ENCODE peak calls at places on chromosomes 11 and 22, in five cellular contexts. One of them, this sample, is unnamed.

GRCh38 chr11:73246303-73246702 is 25.8 kb upstream of the P2RY6 start:
- DNase-seq in cardiac muscle cell: no peak
- DNase-seq in astrocyte of the spinal cord: no peak
- DNase-seq in stomach: no peak
- DNase-seq in B cell: no peak
- DNase-seq in this sample: no peak

GRCh38 chr22:32746715-32747114 is 54.8 kb upstream of the TIMP3 start:
- DNase-seq in stomach: no peak
- DNase-seq in astrocyte of the spinal cord: no peak
- DNase-seq in B cell: no peak
- DNase-seq in cardiac muscle cell: no peak
- DNase-seq in this sample: no peak

GRCh38 chr11:69818243-69819108 is 740 bp downstream of the FGF3 start:
- DNase-seq in astrocyte of the spinal cord: no peak
- DNase-seq in stomach: no peak
- DNase-seq in cardiac muscle cell: no peak
- DNase-seq in B cell: no peak
- DNase-seq in this sample: no peak

GRCh38 chr22:40071720-40072119 is 77.0 kb downstream of the FAM83F start:
- DNase-seq in astrocyte of the spinal cord: no peak
- DNase-seq in cardiac muscle cell: no peak
- DNase-seq in stomach: no peak
- DNase-seq in B cell: no peak
- DNase-seq in this sample: no peak

GRCh38 chr11:72585762-72586590 is 88.2 kb downstream of the PDE2A start:
- DNase-seq in B cell: peak; percentile 86
- DNase-seq in stomach: peak; percentile 80
- DNase-seq in astrocyte of the spinal cord: peak; percentile 55
- DNase-seq in cardiac muscle cell: peak; percentile 83
- DNase-seq in this sample: peak; percentile 91

GRCh38 chr11:74373382-74373781 is 24.9 kb downstream of the PGM2L1 start:
- DNase-seq in cardiac muscle cell: no peak
- DNase-seq in stomach: no peak
- DNase-seq in astrocyte of the spinal cord: peak; percentile 33
- DNase-seq in B cell: no peak
- DNase-seq in this sample: no peak

GRCh38 chr11:59292611-59293010 is 66.1 kb upstream of the OR5AN1 start:
- DNase-seq in B cell: no peak
- DNase-seq in cardiac muscle cell: no peak
- DNase-seq in stomach: no peak
- DNase-seq in astrocyte of the spinal cord: no peak
- DNase-seq in this sample: no peak

GRCh38 chr11:6655790-6656580 is at the start of gene DCHS1:
- DNase-seq in astrocyte of the spinal cord: no peak
- DNase-seq in B cell: no peak
- DNase-seq in cardiac muscle cell: peak; percentile 66
- DNase-seq in stomach: no peak
- DNase-seq in this sample: no peak

GRCh38 chr22:46250035-46250782 is at the start of gene CDPF1:
- DNase-seq in cardiac muscle cell: peak; percentile 91
- DNase-seq in B cell: peak; percentile 92
- DNase-seq in stomach: peak; percentile 94
- DNase-seq in astrocyte of the spinal cord: peak; percentile 77
- DNase-seq in this sample: peak; percentile 98

GRCh38 chr11:99199336-99199735 is 178.6 kb downstream of the CNTN5 start:
- DNase-seq in B cell: no peak
- DNase-seq in stomach: no peak
- DNase-seq in cardiac muscle cell: no peak
- DNase-seq in astrocyte of the spinal cord: peak; percentile 70
- DNase-seq in this sample: no peak

GRCh38 chr11:71062199-71062598 is 190.2 kb downstream of the SHANK2 start:
- DNase-seq in cardiac muscle cell: no peak
- DNase-seq in astrocyte of the spinal cord: no peak
- DNase-seq in stomach: no peak
- DNase-seq in B cell: no peak
- DNase-seq in this sample: no peak
- TF ChIP-seq CTCF in cardiac muscle cell: no peak
- TF ChIP-seq CTCF in astrocyte of the spinal cord: no peak
- TF ChIP-seq CTCF in stomach: no peak
- TF ChIP-seq CTCF in B cell: no peak
- TF ChIP-seq CTCF in this sample: no peak

DNA sequence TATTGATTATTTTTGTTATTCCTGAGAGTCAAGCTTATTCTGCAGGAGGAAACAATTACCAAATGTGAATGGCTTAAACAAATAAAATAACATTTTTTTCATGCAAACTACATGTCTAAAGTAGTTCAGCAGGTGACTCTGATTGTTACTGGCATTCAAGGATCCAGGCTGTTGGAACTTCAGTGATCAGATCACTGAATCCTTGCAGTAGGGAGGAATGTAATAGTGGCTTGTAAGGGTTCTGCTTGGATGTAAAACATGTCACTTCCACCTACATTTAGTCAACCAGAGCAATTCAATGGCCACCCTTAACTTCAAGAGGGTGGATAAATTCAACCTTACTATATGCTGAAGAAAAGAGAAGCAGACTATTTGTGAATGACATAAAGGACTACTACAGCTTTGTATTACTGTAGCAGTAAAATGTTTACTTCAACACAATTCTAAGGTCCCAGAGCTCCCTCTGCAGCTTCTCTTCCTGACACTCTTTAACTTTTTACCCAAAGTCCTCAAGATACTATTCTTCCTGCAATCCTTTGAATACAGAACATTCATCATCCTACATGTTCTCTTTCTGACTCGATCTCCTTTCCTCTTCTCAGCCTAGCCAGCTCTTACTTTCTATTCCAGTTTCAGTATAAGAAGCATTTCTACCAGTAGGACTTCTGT is 284.0 kb downstream of the LRRC4C start:
- DNase-seq in B cell: no peak
- DNase-seq in stomach: no peak
- DNase-seq in astrocyte of the spinal cord: no peak
- DNase-seq in cardiac muscle cell: no peak
- DNase-seq in this sample: no peak
- TF ChIP-seq CTCF in B cell: no peak
- TF ChIP-seq CTCF in stomach: no peak
- TF ChIP-seq CTCF in astrocyte of the spinal cord: no peak
- TF ChIP-seq CTCF in cardiac muscle cell: no peak
- TF ChIP-seq CTCF in this sample: no peak

DNA sequence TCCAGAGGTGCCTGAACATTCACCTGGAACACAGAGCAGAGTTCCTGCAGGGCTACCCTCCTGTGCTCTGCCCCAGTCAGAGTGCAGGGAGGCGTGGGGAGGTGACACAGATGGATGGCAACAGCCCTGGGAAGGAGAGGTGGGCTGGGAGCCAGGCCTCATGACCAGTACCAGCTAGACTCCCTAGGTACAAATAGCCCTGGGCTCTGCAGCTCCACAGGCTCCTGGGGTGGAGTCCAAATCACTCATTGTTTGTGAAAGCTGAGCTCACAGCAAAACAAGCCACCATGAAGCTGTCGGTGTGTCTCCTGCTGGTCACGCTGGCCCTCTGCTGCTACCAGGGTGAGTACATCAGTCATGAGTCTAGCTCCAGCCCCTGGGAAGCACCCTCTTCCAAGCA is at the start of gene SCGB1D2:
- DNase-seq in B cell: no peak
- DNase-seq in cardiac muscle cell: no peak
- DNase-seq in astrocyte of the spinal cord: no peak
- DNase-seq in stomach: no peak
- DNase-seq in this sample: no peak
- TF ChIP-seq CTCF in B cell: no peak
- TF ChIP-seq CTCF in cardiac muscle cell: no peak
- TF ChIP-seq CTCF in astrocyte of the spinal cord: no peak
- TF ChIP-seq CTCF in stomach: no peak
- TF ChIP-seq CTCF in this sample: no peak

GRCh38 chr11:65473275-65473860 is 25.5 kb upstream of the MALAT1 start:
- DNase-seq in B cell: no peak
- DNase-seq in cardiac muscle cell: no peak
- DNase-seq in astrocyte of the spinal cord: peak; percentile 40
- DNase-seq in stomach: no peak
- DNase-seq in this sample: no peak

GRCh38 chr11:65470433-65470832 is 28.4 kb upstream of the MALAT1 start:
- DNase-seq in stomach: no peak
- DNase-seq in cardiac muscle cell: no peak
- DNase-seq in astrocyte of the spinal cord: no peak
- DNase-seq in B cell: no peak
- DNase-seq in this sample: no peak

GRCh38 chr11:65471410-65471762 is 27.5 kb upstream of the MALAT1 start:
- DNase-seq in B cell: no peak
- DNase-seq in astrocyte of the spinal cord: peak; percentile 61
- DNase-seq in stomach: peak; percentile 84
- DNase-seq in cardiac muscle cell: peak; percentile 81
- DNase-seq in this sample: no peak

GRCh38 chr11:65468874-65469333 is 29.9 kb upstream of the MALAT1 start:
- DNase-seq in stomach: peak; percentile 93
- DNase-seq in B cell: peak; percentile 58
- DNase-seq in cardiac muscle cell: peak; percentile 63
- DNase-seq in astrocyte of the spinal cord: no peak
- DNase-seq in this sample: peak; percentile 77
- TF ChIP-seq CTCF in stomach: no peak
- TF ChIP-seq CTCF in B cell: peak; percentile 31
- TF ChIP-seq CTCF in cardiac muscle cell: peak; percentile 56
- TF ChIP-seq CTCF in astrocyte of the spinal cord: peak; percentile 50
- TF ChIP-seq CTCF in this sample: peak; percentile 73

DNA sequence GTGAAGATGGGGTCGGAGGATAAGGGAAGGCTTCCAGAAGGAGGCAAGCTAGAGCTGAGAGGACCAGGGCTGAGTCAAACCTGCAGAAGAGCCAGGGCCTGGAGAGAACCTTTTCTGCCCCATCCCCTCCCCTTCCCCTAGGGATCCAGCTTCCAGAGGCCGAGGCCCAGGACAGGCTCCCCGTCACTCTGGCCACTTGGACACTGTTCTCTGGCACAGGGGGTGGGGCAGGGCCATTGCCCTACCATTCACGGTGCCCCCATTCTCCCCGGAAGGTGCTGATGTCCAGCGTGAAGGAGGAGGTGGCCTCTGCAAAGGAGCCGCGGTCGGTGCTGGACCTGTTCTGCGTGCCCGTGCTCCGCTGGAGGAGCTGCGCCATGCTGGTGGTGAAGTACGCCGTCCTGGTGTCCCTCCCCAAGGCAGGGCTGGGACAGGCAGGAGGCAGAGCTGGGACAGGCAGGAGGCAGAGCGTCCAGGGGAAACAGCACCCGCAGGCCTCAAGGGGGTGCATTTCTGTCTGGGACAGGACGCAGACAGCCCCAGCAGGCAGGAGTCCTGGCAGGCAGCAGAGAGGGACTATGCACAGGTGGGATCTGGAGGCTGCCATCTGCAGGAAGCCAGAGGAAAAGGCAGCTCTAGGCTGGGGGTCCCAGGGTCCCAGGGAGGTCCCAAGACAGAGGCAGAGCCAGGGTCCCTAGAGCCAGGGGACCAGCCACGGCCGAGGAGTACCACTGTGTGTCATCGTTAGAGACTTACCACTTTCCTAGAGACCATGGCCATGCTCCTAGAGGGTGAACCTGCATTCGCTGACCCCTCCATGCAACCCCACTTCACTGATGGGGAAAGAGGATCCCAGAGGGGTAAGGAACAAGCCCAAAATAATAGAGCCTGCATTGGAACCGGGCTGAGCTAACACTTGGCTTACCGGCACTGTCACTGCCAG is 25.8 kb upstream of the SLC22A12 start:
- DNase-seq in B cell: no peak
- DNase-seq in stomach: no peak
- DNase-seq in cardiac muscle cell: peak; percentile 23
- DNase-seq in astrocyte of the spinal cord: no peak
- DNase-seq in this sample: no peak
- TF ChIP-seq CTCF in B cell: no peak
- TF ChIP-seq CTCF in stomach: no peak
- TF ChIP-seq CTCF in cardiac muscle cell: no peak
- TF ChIP-seq CTCF in astrocyte of the spinal cord: peak; percentile 18
- TF ChIP-seq CTCF in this sample: no peak

DNA sequence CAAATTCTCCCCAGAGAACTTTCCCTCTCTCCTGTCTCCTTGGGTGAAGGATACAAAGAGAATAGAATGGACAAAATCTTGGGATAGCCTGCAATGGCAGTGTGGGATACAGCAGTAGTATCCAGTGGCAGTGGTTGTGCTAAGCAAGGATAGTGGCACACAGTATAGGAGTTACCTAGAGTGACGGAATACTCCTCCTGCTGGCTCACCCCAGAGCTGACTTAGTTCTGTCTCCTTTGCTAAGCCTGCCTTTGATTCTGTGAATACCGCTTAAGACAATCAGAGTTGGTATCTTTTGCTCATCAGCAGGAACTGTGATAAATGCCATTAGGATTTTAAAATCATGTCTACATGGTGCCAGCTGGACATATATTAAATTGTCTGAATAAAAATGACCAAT is 404.3 kb downstream of the JRKL start:
- DNase-seq in stomach: no peak
- DNase-seq in cardiac muscle cell: no peak
- DNase-seq in B cell: no peak
- DNase-seq in astrocyte of the spinal cord: no peak
- DNase-seq in this sample: no peak
- TF ChIP-seq CTCF in stomach: no peak
- TF ChIP-seq CTCF in cardiac muscle cell: no peak
- TF ChIP-seq CTCF in B cell: no peak
- TF ChIP-seq CTCF in astrocyte of the spinal cord: no peak
- TF ChIP-seq CTCF in this sample: no peak

GRCh38 chr11:57727185-57727584 is 14.1 kb upstream of the SELENOH start:
- DNase-seq in cardiac muscle cell: no peak
- DNase-seq in B cell: no peak
- DNase-seq in astrocyte of the spinal cord: no peak
- DNase-seq in stomach: no peak
- DNase-seq in this sample: no peak

GRCh38 chr11:57732661-57733060 is 8.6 kb upstream of the SELENOH start:
- DNase-seq in B cell: no peak
- DNase-seq in cardiac muscle cell: no peak
- DNase-seq in astrocyte of the spinal cord: no peak
- DNase-seq in stomach: no peak
- DNase-seq in this sample: no peak

GRCh38 chr11:57728829-57729228 is 12.5 kb upstream of the SELENOH start:
- DNase-seq in B cell: no peak
- DNase-seq in stomach: no peak
- DNase-seq in astrocyte of the spinal cord: no peak
- DNase-seq in cardiac muscle cell: no peak
- DNase-seq in this sample: no peak

DNA sequence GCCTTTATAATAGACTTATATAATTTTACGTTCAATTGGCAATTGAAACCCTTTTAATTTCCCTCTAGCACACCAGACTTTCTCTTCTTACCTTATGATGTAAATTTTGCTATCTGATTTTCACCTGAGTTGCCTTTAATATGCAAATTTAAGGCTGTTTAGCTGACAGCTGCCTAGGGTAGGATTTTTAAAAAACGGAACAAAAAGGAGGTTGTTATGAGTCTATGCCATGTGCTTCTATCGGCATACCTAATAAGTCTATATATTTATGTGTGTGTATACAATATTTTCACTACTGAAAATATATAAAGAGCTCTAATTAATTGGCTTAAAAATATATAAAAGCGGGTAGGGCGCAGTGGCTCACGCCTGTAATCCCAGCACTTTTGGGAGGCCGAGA is 11.8 kb upstream of the SELENOH start:
- DNase-seq in astrocyte of the spinal cord: no peak
- DNase-seq in B cell: no peak
- DNase-seq in stomach: no peak
- DNase-seq in cardiac muscle cell: no peak
- DNase-seq in this sample: no peak
- TF ChIP-seq CTCF in astrocyte of the spinal cord: no peak
- TF ChIP-seq CTCF in B cell: no peak
- TF ChIP-seq CTCF in stomach: no peak
- TF ChIP-seq CTCF in cardiac muscle cell: no peak
- TF ChIP-seq CTCF in this sample: no peak